ENCODE peak calls at places on chromosome 20, in eight cellular contexts. One of them, this sample, is unnamed. For H3K4me1, the result is how much of the 10 kb centered on the place peaks cover.

GRCh38 chr20:10696650-10697049 is 22.9 kb upstream of the JAG1 start:
- DNase-seq in CD8-positive, alpha-beta T cell: no peak
- DNase-seq in thoracic aorta: no peak
- DNase-seq in astrocyte: no peak
- DNase-seq in adrenal gland: no peak
- DNase-seq in testis: peak
- DNase-seq in pancreas: peak
- DNase-seq in heart left ventricle: no peak
- DNase-seq in this sample: no peak

GRCh38 chr20:19098806-19099578 is 113.5 kb upstream of the SLC24A3 start:
- DNase-seq in testis: no peak
- DNase-seq in pancreas: no peak
- DNase-seq in astrocyte: no peak
- DNase-seq in heart left ventricle: no peak
- DNase-seq in adrenal gland: no peak
- DNase-seq in CD8-positive, alpha-beta T cell: no peak
- DNase-seq in thoracic aorta: no peak
- DNase-seq in this sample: no peak

GRCh38 chr20:36468149-36469000 is 72.9 kb upstream of the MYL9 start:
- DNase-seq in adrenal gland: no peak
- DNase-seq in CD8-positive, alpha-beta T cell: no peak
- DNase-seq in heart left ventricle: no peak
- DNase-seq in thoracic aorta: peak
- DNase-seq in testis: no peak
- DNase-seq in astrocyte: no peak
- DNase-seq in pancreas: peak
- DNase-seq in this sample: no peak

GRCh38 chr20:35013421-35014411 is 58.0 kb downstream of the MYH7B start:
- DNase-seq in CD8-positive, alpha-beta T cell: no peak
- DNase-seq in testis: no peak
- DNase-seq in astrocyte: no peak
- DNase-seq in heart left ventricle: no peak
- DNase-seq in thoracic aorta: no peak
- DNase-seq in adrenal gland: peak
- DNase-seq in pancreas: no peak
- DNase-seq in this sample: no peak

GRCh38 chr20:61314326-61315010 is 62.4 kb downstream of the CDH4 start:
- DNase-seq in heart left ventricle: no peak
- DNase-seq in thoracic aorta: no peak
- DNase-seq in testis: no peak
- DNase-seq in adrenal gland: no peak
- DNase-seq in astrocyte: no peak
- DNase-seq in CD8-positive, alpha-beta T cell: no peak
- DNase-seq in pancreas: no peak
- DNase-seq in this sample: no peak

GRCh38 chr20:50146732-50147662 is 6.5 kb downstream of the PEDS1 start:
- DNase-seq in testis: no peak
- DNase-seq in CD8-positive, alpha-beta T cell: peak
- DNase-seq in pancreas: no peak
- DNase-seq in heart left ventricle: no peak
- DNase-seq in thoracic aorta: no peak
- DNase-seq in astrocyte: peak
- DNase-seq in adrenal gland: no peak
- DNase-seq in this sample: peak

GRCh38 chr20:38151455-38151854 is 13.6 kb downstream of the TGM2 start:
- DNase-seq in heart left ventricle: no peak
- DNase-seq in thoracic aorta: no peak
- DNase-seq in pancreas: no peak
- DNase-seq in CD8-positive, alpha-beta T cell: no peak
- DNase-seq in astrocyte: no peak
- DNase-seq in testis: no peak
- DNase-seq in adrenal gland: no peak
- DNase-seq in this sample: peak

GRCh38 chr20:53677447-53678314 is 84.0 kb upstream of the ZNF217 start:
- DNase-seq in thoracic aorta: no peak
- DNase-seq in astrocyte: peak
- DNase-seq in testis: peak
- DNase-seq in adrenal gland: no peak
- DNase-seq in heart left ventricle: peak
- DNase-seq in CD8-positive, alpha-beta T cell: peak
- DNase-seq in pancreas: no peak
- DNase-seq in this sample: peak

GRCh38 chr20:38840053-38840893 is 34.8 kb downstream of the PPP1R16B start:
- DNase-seq in heart left ventricle: no peak
- DNase-seq in testis: peak
- DNase-seq in astrocyte: peak
- DNase-seq in CD8-positive, alpha-beta T cell: no peak
- DNase-seq in adrenal gland: no peak
- DNase-seq in thoracic aorta: no peak
- DNase-seq in pancreas: no peak
- DNase-seq in this sample: no peak

GRCh38 chr20:23361108-23361650 is 803 bp upstream of the GZF1 start:
- DNase-seq in adrenal gland: peak
- DNase-seq in pancreas: no peak
- DNase-seq in testis: peak
- DNase-seq in astrocyte: no peak
- DNase-seq in heart left ventricle: no peak
- DNase-seq in CD8-positive, alpha-beta T cell: no peak
- DNase-seq in thoracic aorta: no peak
- DNase-seq in this sample: no peak

GRCh38 chr20:33490023-33490933 is at the start of gene CBFA2T2:
- DNase-seq in heart left ventricle: peak
- DNase-seq in testis: peak
- DNase-seq in astrocyte: peak
- DNase-seq in pancreas: no peak
- DNase-seq in CD8-positive, alpha-beta T cell: peak
- DNase-seq in thoracic aorta: peak
- DNase-seq in adrenal gland: peak
- DNase-seq in this sample: peak

GRCh38 chr20:48744515-48744914 is 83.3 kb downstream of the PREX1 start:
- DNase-seq in CD8-positive, alpha-beta T cell: no peak
- DNase-seq in astrocyte: no peak
- DNase-seq in pancreas: no peak
- DNase-seq in adrenal gland: no peak
- DNase-seq in testis: no peak
- DNase-seq in heart left ventricle: no peak
- DNase-seq in thoracic aorta: no peak
- DNase-seq in this sample: no peak

GRCh38 chr20:1456300-1456699 is 10.3 kb downstream of the NSFL1C start:
- DNase-seq in CD8-positive, alpha-beta T cell: no peak
- DNase-seq in adrenal gland: no peak
- DNase-seq in testis: no peak
- DNase-seq in heart left ventricle: no peak
- DNase-seq in pancreas: no peak
- DNase-seq in astrocyte: peak
- DNase-seq in thoracic aorta: no peak
- DNase-seq in this sample: no peak

GRCh38 chr20:59010995-59011873 is 4.2 kb upstream of the CTSZ start:
- DNase-seq in adrenal gland: peak
- DNase-seq in pancreas: peak
- DNase-seq in testis: no peak
- DNase-seq in thoracic aorta: no peak
- DNase-seq in CD8-positive, alpha-beta T cell: no peak
- DNase-seq in heart left ventricle: peak
- DNase-seq in astrocyte: peak
- DNase-seq in this sample: no peak

DNA sequence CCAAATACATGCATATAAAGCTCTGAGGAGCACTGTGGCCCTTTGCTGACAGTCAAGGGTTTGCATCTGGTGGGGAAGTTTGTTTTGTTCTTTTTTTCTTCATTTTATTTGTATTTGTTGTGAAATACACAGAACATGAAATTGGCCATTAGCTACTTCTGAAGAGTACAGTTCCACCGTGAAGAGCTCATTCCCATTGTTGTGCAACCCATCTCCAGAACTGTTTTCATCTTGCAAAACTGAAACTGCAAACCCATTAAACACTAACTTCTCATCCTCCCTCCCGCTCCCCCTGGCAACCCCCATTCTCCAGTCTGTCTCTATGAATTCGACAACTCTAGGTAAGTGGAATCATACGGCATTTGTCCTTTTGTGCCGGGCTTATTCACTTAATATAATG is 231.3 kb downstream of the TFAP2C start:
- DNase-seq in thoracic aorta: no peak
- DNase-seq in pancreas: no peak
- DNase-seq in heart left ventricle: no peak
- DNase-seq in CD8-positive, alpha-beta T cell: no peak
- DNase-seq in adrenal gland: no peak
- DNase-seq in testis: no peak
- DNase-seq in astrocyte: no peak
- DNase-seq in this sample: no peak
- H3K4me3 ChIP-seq in thoracic aorta: no peak
- H3K4me3 ChIP-seq in pancreas: no peak
- H3K4me3 ChIP-seq in heart left ventricle: no peak
- H3K4me3 ChIP-seq in CD8-positive, alpha-beta T cell: no peak
- H3K4me3 ChIP-seq in adrenal gland: no peak
- H3K4me3 ChIP-seq in testis: no peak
- H3K4me3 ChIP-seq in astrocyte: no peak
- H3K4me3 ChIP-seq in this sample: no peak

DNA sequence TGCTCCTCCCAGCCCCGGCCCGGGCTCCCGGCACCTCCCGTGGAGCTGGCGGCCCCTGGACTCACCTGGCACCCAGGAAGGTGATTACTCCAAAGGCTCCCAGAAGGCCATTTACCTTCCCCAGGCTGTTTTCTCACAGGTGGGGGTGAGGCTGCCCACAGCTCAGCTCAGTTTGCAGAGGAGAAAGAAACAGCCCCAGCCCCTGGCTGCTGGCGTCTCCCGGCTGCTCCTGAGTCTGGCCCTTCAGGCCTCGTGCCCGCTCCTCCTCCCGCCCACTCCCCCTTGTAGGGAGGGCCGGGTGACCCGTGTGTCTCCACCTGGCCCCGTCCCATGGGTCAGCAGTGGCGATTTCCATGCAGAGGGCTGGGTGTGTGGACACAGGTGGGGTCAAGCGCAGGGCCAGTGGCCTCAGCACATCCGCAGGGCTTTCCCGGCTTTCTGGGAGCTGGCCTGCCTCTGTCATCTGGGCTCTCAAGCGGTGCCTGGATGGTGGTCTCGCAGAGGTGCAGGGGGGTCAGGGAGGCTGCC is 20.1 kb upstream of the GATA5 start:
- DNase-seq in thoracic aorta: no peak
- DNase-seq in heart left ventricle: no peak
- DNase-seq in astrocyte: no peak
- DNase-seq in testis: no peak
- DNase-seq in adrenal gland: no peak
- DNase-seq in CD8-positive, alpha-beta T cell: no peak
- DNase-seq in pancreas: peak
- DNase-seq in this sample: no peak
- H3K27ac ChIP-seq in thoracic aorta: no peak
- H3K27ac ChIP-seq in heart left ventricle: peak
- H3K27ac ChIP-seq in astrocyte: no peak
- H3K27ac ChIP-seq in testis: peak
- H3K27ac ChIP-seq in adrenal gland: peak
- H3K27ac ChIP-seq in CD8-positive, alpha-beta T cell: no peak
- H3K27ac ChIP-seq in pancreas: peak
- H3K27ac ChIP-seq in this sample: no peak

DNA sequence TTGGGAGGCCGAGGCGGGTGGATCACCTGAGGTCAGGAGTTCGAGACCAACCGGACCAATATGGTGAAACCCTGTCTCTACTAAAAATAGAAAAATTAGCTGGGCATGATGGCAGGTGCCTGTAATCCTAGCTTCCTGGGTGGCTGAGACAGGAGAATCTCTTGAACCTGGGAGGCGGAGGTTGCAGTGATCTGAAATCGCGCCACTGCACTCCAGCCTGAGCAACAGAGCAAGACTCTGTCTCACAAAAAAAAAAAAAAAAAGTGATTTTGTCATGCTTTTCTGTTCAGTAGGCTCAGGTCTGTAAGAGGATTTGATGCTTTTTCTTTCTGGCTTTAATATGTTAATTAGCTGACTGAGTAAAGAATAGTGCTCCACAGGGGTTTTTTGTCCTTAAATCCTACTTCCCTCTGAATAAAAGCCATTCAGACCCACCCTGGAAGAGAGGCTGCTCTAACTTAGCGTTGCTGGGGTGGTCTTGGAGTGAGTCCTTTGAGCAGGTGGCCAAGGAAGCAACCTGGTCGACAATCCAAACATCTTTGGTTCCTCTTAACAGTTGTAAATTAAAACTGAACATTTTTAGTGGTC is 19.0 kb downstream of the MCM8 start:
- DNase-seq in thoracic aorta: no peak
- DNase-seq in astrocyte: no peak
- DNase-seq in pancreas: no peak
- DNase-seq in CD8-positive, alpha-beta T cell: no peak
- DNase-seq in testis: no peak
- DNase-seq in heart left ventricle: no peak
- DNase-seq in adrenal gland: no peak
- DNase-seq in this sample: no peak
- H3K4me1 ChIP-seq in thoracic aorta: under half
- H3K4me1 ChIP-seq in astrocyte: under half
- H3K4me1 ChIP-seq in pancreas: under half
- H3K4me1 ChIP-seq in CD8-positive, alpha-beta T cell: under half
- H3K4me1 ChIP-seq in testis: under half
- H3K4me1 ChIP-seq in heart left ventricle: under half
- H3K4me1 ChIP-seq in adrenal gland: under half
- H3K4me1 ChIP-seq in this sample: under half

GRCh38 chr20:13990465-13990864 is at the start of gene SEL1L2:
- DNase-seq in heart left ventricle: no peak
- DNase-seq in thoracic aorta: no peak
- DNase-seq in testis: peak
- DNase-seq in astrocyte: no peak
- DNase-seq in CD8-positive, alpha-beta T cell: no peak
- DNase-seq in adrenal gland: no peak
- DNase-seq in pancreas: no peak
- DNase-seq in this sample: no peak

GRCh38 chr20:13995841-13996240 is 525 bp downstream of the MACROD2 start:
- DNase-seq in heart left ventricle: peak
- DNase-seq in testis: peak
- DNase-seq in adrenal gland: peak
- DNase-seq in pancreas: peak
- DNase-seq in CD8-positive, alpha-beta T cell: no peak
- DNase-seq in thoracic aorta: no peak
- DNase-seq in astrocyte: no peak
- DNase-seq in this sample: peak

GRCh38 chr20:13991311-13991710 is 897 bp upstream of the SEL1L2 start:
- DNase-seq in thoracic aorta: no peak
- DNase-seq in pancreas: no peak
- DNase-seq in heart left ventricle: no peak
- DNase-seq in CD8-positive, alpha-beta T cell: no peak
- DNase-seq in astrocyte: no peak
- DNase-seq in testis: no peak
- DNase-seq in adrenal gland: no peak
- DNase-seq in this sample: no peak

GRCh38 chr20:13995086-13995665 is at the start of gene MACROD2:
- DNase-seq in CD8-positive, alpha-beta T cell: peak
- DNase-seq in thoracic aorta: peak
- DNase-seq in testis: peak
- DNase-seq in pancreas: peak
- DNase-seq in astrocyte: peak
- DNase-seq in heart left ventricle: peak
- DNase-seq in adrenal gland: peak
- DNase-seq in this sample: peak

DNA sequence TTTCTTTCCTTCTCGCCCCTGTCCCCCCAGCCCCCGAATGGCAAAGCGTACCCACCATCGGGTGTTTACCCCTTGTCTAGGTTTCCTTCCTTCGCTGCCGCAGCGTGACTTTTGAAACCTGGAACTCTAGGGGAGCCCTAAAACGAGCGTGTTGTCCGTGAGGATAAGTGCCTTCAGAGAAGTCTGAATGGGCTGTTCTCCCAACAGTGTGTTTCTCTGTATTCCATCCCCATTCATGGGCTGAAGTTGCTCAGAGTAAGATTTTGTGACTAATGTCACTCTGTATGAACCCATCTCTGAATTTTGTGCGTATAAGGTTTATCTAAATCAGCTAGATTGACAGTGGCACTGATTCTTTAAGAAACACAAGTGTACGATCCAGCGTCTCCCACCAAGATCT is 949 bp downstream of the MACROD2 start:
- DNase-seq in pancreas: no peak
- DNase-seq in heart left ventricle: no peak
- DNase-seq in thoracic aorta: no peak
- DNase-seq in CD8-positive, alpha-beta T cell: no peak
- DNase-seq in adrenal gland: no peak
- DNase-seq in astrocyte: no peak
- DNase-seq in testis: no peak
- DNase-seq in this sample: no peak
- H3K4me3 ChIP-seq in pancreas: peak
- H3K4me3 ChIP-seq in heart left ventricle: peak
- H3K4me3 ChIP-seq in thoracic aorta: peak
- H3K4me3 ChIP-seq in CD8-positive, alpha-beta T cell: no peak
- H3K4me3 ChIP-seq in adrenal gland: peak
- H3K4me3 ChIP-seq in astrocyte: peak
- H3K4me3 ChIP-seq in testis: peak
- H3K4me3 ChIP-seq in this sample: peak

This sample was measured in right cardiac atrium.